ENCODE peak calls at places on chromosome 9, in nine cellular contexts. A, N, P, E, K, T, V, S and B are unnamed samples.
A peak's percentile ranks its signal among the peaks of the same experiment; 100 is the strongest.

GRCh38 chr9:35645736-35646582 is 4.8 kb downstream of the SIT1 start:
- DNase-seq in E (peak; percentile 41), K (peak; percentile 13), T (peak; percentile 42), A (peak; percentile 71), V (peak; percentile 39), P (no peak), N (no peak), S (no peak), B (peak; percentile 44)

GRCh38 chr9:99257723-99258364 is 35.8 kb downstream of the SEC61B start:
- DNase-seq in N (no peak), K (no peak), P (no peak), S (no peak), A (no peak), E (no peak), T (no peak), V (no peak), B (no peak)

GRCh38 chr9:132752877-132753592 is 82.8 kb downstream of the GTF3C4 start:
- DNase-seq in P (no peak), K (no peak), T (no peak), A (no peak), E (no peak), N (no peak), S (no peak), V (no peak), B (no peak)

GRCh38 chr9:135179976-135180375 is 92.5 kb downstream of the OLFM1 start:
- DNase-seq in S (no peak), N (no peak), A (no peak), P (no peak), V (no peak), T (no peak), E (no peak), K (no peak), B (no peak)

GRCh38 chr9:136178773-136179075 is 26.2 kb downstream of the LHX3 start:
- DNase-seq in P (no peak), A (no peak), T (no peak), N (no peak), K (no peak), E (no peak), S (no peak), V (no peak), B (no peak)

GRCh38 chr9:37508135-37508833 is 22.5 kb downstream of the POLR1E start:
- DNase-seq in V (no peak), A (no peak), E (no peak), T (no peak), S (no peak), N (no peak), K (no peak), P (no peak), B (no peak)

GRCh38 chr9:22005700-22006605 is 3.2 kb downstream of the CDKN2B start:
- DNase-seq in V (no peak), A (no peak), T (no peak), E (no peak), N (no peak), P (no peak), K (no peak), S (no peak), B (peak; percentile 19)

GRCh38 chr9:119596703-119597102 is 227.5 kb upstream of the BRINP1 start:
- DNase-seq in S (no peak), N (no peak), A (no peak), V (no peak), K (no peak), E (no peak), T (no peak), P (no peak), B (no peak)

GRCh38 chr9:127835930-127836586 is 18.4 kb downstream of the ENG start:
- DNase-seq in A (peak; percentile 50), T (no peak), V (no peak), E (no peak), N (peak; percentile 64), S (no peak), K (no peak), P (no peak), B (no peak)

GRCh38 chr9:19788152-19788551 is 685 bp downstream of the SLC24A2 start:
- DNase-seq in N (no peak), A (no peak), E (no peak), T (no peak), P (no peak), S (no peak), K (peak; percentile 44), V (no peak), B (peak; percentile 27)

GRCh38 chr9:73577867-73578266 is 426.2 kb downstream of the ANXA1 start:
- DNase-seq in T (no peak), S (no peak), P (no peak), A (no peak), V (no peak), K (peak; percentile 71), N (no peak), E (no peak), B (no peak)

GRCh38 chr9:6479959-6480358 is 67.0 kb downstream of the UHRF2 start:
- DNase-seq in E (no peak), T (no peak), P (no peak), A (no peak), S (no peak), N (no peak), K (no peak), V (no peak), B (no peak)

GRCh38 chr9:77751341-77752091 is 103.4 kb upstream of the GNA14 start:
- DNase-seq in K (peak; percentile 84), P (no peak), V (no peak), S (no peak), N (no peak), E (no peak), T (no peak), A (peak; percentile 37), B (peak; percentile 63)

GRCh38 chr9:137551656-137552534 is at the start of gene MRPL41:
- DNase-seq in S (no peak), N (peak; percentile 94), T (peak; percentile 84), K (peak; percentile 75), V (peak; percentile 98), P (peak; percentile 89), E (peak; percentile 92), A (peak; percentile 91), B (peak; percentile 83)

GRCh38 chr9:3532158-3532557 is 6.4 kb upstream of the RFX3 start:
- DNase-seq in N (no peak), A (no peak), V (no peak), S (no peak), E (no peak), K (no peak), P (no peak), T (no peak), B (no peak)

GRCh38 chr9:97628668-97629067 is 4.5 kb downstream of the TSTD2 start:
- DNase-seq in S (no peak), V (no peak), A (no peak), N (no peak), K (no peak), T (no peak), P (no peak), E (no peak), B (no peak)

GRCh38 chr9:36870960-36871359 is 163.1 kb downstream of the PAX5 start:
- DNase-seq in T (no peak), P (no peak), N (no peak), E (no peak), K (no peak), V (no peak), A (peak; percentile 24), S (no peak), B (no peak)

GRCh38 chr9:110619831-110620230 is 40.3 kb upstream of the SVEP1 start:
- DNase-seq in P (no peak), K (no peak), E (no peak), N (no peak), A (no peak), S (no peak), V (no peak), T (no peak), B (no peak)

GRCh38 chr9:88236531-88237453 is 98.5 kb upstream of the SPATA31C2 start:
- DNase-seq in V (no peak), S (no peak), P (no peak), E (no peak), A (peak; percentile 22), K (no peak), T (no peak), N (peak; percentile 78), B (no peak)

GRCh38 chr9:109012876-109013677 is at the start of gene CTNNAL1:
- DNase-seq in A (peak; percentile 93), V (peak; percentile 86), K (peak; percentile 87), S (no peak), P (peak; percentile 84), E (peak; percentile 91), T (peak; percentile 85), N (peak; percentile 96), B (peak; percentile 96)

GRCh38 chr9:96884443-96884842 is 30.1 kb upstream of the ZNF782 start:
- DNase-seq in V (no peak), K (no peak), A (no peak), P (no peak), T (no peak), E (no peak), N (no peak), S (peak; percentile 45), B (no peak)

GRCh38 chr9:133099726-133100517 is 21.1 kb downstream of the RALGDS start:
- DNase-seq in S (no peak), A (no peak), E (no peak), N (no peak), K (no peak), P (no peak), V (no peak), T (no peak), B (no peak)

GRCh38 chr9:129145841-129146292 is 32.2 kb downstream of the IER5L start:
- DNase-seq in N (peak; percentile 69), A (no peak), S (no peak), V (no peak), E (no peak), K (no peak), P (no peak), T (no peak), B (no peak)

GRCh38 chr9:137784046-137784445 is 93.5 kb upstream of the CACNA1B start:
- DNase-seq in V (no peak), K (no peak), E (no peak), T (no peak), S (no peak), A (no peak), N (no peak), P (no peak), B (no peak)

GRCh38 chr9:25724424-25724823 is 46.2 kb upstream of the TUSC1 start:
- DNase-seq in K (no peak), E (no peak), T (no peak), P (no peak), S (no peak), N (no peak), V (no peak), A (no peak), B (no peak)

GRCh38 chr9:13928988-13929387 is 385.0 kb downstream of the NFIB start:
- DNase-seq in T (no peak), A (no peak), S (no peak), K (no peak), P (no peak), V (no peak), E (no peak), N (no peak), B (no peak)

GRCh38 chr9:125239631-125240597 is 1.2 kb downstream of the HSPA5 start:
- DNase-seq in S (no peak), E (no peak), A (no peak), K (no peak), N (no peak), P (no peak), T (no peak), V (no peak), B (no peak)

GRCh38 chr9:127919253-127919815 is 2.5 kb upstream of the ST6GALNAC4 start:
- DNase-seq in E (no peak), N (peak; percentile 89), K (no peak), V (no peak), P (no peak), T (no peak), S (peak; percentile 98), A (peak; percentile 89), B (no peak)